ENCODE peak calls at places on chromosomes 7 and 10, in five cellular contexts. M is fibroblast of mammary gland, V is AG09309, C is fibroblast of the aortic adventitia, X is GM12865. P is an unnamed sample.

GRCh38 chr7:129561677-129562424 is 49.7 kb upstream of the NRF1 start:
- DNase-seq in V (no peak), C (no peak), X (no peak), M (no peak), P (no peak)

GRCh38 chr10:71553371-71553900 is 156.7 kb downstream of the CDH23 start:
- DNase-seq in C (no peak), X (no peak), M (no peak), V (no peak), P (no peak)

GRCh38 chr10:71752391-71753090 is 20.8 kb downstream of the VSIR start:
- DNase-seq in M (no peak), V (no peak), C (no peak), X (peak), P (no peak)

GRCh38 chr10:132836832-132837540 is 51.0 kb upstream of the NKX6-2 start:
- DNase-seq in V (no peak), X (no peak), C (peak), M (peak), P (peak)

GRCh38 chr10:77179015-77179695 is 458.5 kb downstream of the KCNMA1 start:
- DNase-seq in M (peak), V (peak), X (no peak), C (peak), P (no peak)

GRCh38 chr7:74094224-74095095 is 10.9 kb downstream of the LIMK1 start:
- DNase-seq in C (peak), M (peak), X (peak), V (peak), P (peak)

GRCh38 chr10:92760609-92761008 is 70.9 kb downstream of the HHEX start:
- DNase-seq in V (peak), M (peak), X (no peak), C (peak), P (no peak)

GRCh38 chr7:137592232-137592896 is 248.8 kb upstream of the PTN start:
- DNase-seq in C (peak), M (peak), V (peak), X (peak), P (peak)

GRCh38 chr10:15791816-15792524 is 68.3 kb downstream of the MINDY3 start:
- DNase-seq in V (no peak), X (no peak), C (peak), M (peak), P (no peak)
- TF ChIP-seq CTCF in V (no peak), X (no peak), C (no peak), M (no peak), P (no peak)

DNA sequence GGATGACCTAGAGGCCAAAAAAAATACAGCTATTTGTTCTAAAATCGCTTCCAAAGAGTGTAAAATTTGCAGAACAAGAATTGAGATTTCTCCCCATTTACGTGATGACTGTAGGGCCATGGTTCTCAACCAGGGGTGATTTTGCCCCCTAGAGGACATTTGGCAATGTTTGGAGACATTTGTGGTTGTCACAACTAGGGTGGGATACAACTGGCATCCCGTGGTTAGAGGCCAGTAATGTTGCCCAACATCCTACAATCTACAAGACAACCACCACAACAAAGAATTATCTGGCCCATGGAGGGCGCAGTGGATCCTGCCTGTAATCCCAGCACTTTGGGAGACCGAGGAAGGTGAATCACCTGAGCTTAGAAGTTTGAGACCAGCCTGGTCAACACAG is 22.8 kb upstream of the MALSU1 start:
- DNase-seq in X (peak), M (no peak), C (no peak), V (no peak), P (no peak)
- TF ChIP-seq CTCF in X (peak), M (peak), C (peak), V (no peak), P (peak)

GRCh38 chr7:105590793-105591192 is 9.5 kb upstream of the EFCAB10 start:
- DNase-seq in M (no peak), X (no peak), C (no peak), V (no peak), P (no peak)

GRCh38 chr7:105589221-105590077 is 8.2 kb upstream of the EFCAB10 start:
- DNase-seq in C (peak), V (peak), X (peak), M (peak), P (peak)

GRCh38 chr7:105591522-105591921 is 10.2 kb upstream of the EFCAB10 start:
- DNase-seq in C (no peak), M (no peak), V (no peak), X (no peak), P (no peak)

GRCh38 chr7:105596866-105597265 is 15.6 kb upstream of the EFCAB10 start:
- DNase-seq in M (no peak), V (no peak), X (no peak), C (no peak), P (no peak)

GRCh38 chr7:105594034-105594433 is 12.7 kb upstream of the EFCAB10 start:
- DNase-seq in M (no peak), C (peak), V (no peak), X (peak), P (no peak)
- TF ChIP-seq CTCF in M (peak), C (peak), V (no peak), X (no peak), P (no peak)

GRCh38 chr7:132251327-132251659 is 325.0 kb downstream of the PLXNA4 start:
- DNase-seq in X (no peak), M (no peak), C (no peak), V (no peak), P (no peak)

GRCh38 chr7:132250480-132251326 is 325.6 kb downstream of the PLXNA4 start:
- DNase-seq in V (no peak), M (no peak), X (no peak), C (no peak), P (no peak)

GRCh38 chr7:132249591-132249971 is 326.7 kb downstream of the PLXNA4 start:
- DNase-seq in V (no peak), C (peak), X (peak), M (no peak), P (no peak)

GRCh38 chr7:132247995-132248618 is 328.2 kb downstream of the PLXNA4 start:
- DNase-seq in M (no peak), C (no peak), X (no peak), V (no peak), P (no peak)

DNA sequence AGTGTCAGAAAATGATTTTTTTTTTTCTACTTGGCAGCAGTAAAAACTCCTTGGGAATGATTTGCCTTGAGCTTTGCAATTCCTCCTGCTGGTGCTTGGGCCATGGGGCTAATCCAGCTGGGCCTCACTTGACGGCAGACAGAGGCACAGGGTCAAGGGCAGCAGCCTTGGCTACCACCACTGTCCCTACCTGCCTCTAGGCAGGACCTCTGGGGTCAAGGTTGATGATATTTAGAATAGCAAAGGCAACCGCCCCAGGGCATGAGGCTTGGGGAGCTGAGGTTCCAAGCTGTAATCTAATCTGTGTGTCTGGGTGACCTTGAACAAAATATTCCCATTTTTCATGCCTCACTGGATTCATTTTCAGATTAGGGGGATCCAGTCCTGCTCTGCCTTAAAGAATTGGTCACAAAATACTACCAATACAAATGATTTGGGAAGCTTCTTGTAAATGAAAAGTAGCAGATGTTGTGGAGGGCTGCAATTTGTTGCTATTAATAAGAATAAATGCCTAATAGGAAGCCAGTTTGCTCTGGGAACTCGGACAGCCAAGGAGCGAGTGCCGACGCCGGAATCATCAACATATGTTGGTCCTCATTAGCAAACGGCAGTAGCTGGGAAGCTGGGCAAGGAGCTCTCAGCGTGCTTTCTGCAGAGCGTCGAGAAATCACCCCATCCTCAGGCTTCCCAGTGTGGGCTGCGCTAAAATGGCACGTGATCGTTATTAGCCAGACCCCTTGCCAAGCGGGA is 327.3 kb downstream of the PLXNA4 start:
- DNase-seq in M (no peak), C (no peak), X (no peak), V (no peak), P (no peak)
- TF ChIP-seq CTCF in M (no peak), C (no peak), X (no peak), V (no peak), P (no peak)

DNA sequence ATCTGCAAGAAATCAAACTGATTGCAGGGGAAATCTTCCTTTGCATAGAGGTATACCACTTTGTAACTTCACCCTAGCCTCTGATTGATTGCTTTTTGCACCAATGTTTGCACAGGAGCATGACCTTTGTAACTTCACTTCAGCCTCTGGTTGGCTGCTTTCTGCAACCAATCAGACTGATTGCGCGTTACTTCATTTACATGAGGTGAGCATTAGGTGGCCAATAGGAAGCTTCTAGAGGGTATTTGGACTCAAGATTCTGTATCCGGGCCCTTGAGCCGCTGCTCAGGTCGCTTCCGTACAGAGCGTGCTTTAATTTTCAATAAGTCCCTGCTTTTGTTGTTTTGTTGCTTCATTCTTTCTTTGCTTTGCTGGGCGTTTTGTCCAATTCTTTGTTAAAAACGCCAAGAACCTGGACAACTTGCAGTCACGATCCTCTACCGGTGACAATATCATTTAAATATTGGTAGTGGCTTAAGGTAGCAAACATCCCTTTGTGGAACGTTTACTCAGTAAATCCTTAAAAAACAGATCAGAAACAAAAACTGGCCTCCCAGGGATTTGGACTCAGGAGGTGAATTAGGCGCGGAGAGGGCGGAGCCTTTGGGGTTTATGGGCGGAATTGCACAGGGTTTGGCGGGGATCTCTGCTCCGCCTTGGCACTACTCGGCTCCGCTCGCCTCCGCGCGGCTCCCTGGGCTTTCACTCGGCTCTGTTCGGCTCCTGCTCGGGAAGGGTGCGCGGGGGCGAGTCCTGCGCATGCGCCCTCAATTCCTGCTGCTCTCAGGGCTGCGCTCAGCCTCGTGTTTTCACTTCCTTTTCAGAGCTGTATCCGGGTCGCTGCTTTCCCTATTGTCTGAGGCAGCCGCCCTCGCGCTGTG is at the start of gene PHF14:
- DNase-seq in X (peak), C (peak), M (peak), V (peak), P (peak)
- TF ChIP-seq CTCF in X (no peak), C (no peak), M (no peak), V (no peak), P (no peak)

GRCh38 chr10:62253704-62254103 is 14.9 kb downstream of the RTKN2 start:
- DNase-seq in V (no peak), M (no peak), X (no peak), C (no peak), P (no peak)
- TF ChIP-seq CTCF in V (no peak), M (no peak), X (no peak), C (no peak), P (no peak)

DNA sequence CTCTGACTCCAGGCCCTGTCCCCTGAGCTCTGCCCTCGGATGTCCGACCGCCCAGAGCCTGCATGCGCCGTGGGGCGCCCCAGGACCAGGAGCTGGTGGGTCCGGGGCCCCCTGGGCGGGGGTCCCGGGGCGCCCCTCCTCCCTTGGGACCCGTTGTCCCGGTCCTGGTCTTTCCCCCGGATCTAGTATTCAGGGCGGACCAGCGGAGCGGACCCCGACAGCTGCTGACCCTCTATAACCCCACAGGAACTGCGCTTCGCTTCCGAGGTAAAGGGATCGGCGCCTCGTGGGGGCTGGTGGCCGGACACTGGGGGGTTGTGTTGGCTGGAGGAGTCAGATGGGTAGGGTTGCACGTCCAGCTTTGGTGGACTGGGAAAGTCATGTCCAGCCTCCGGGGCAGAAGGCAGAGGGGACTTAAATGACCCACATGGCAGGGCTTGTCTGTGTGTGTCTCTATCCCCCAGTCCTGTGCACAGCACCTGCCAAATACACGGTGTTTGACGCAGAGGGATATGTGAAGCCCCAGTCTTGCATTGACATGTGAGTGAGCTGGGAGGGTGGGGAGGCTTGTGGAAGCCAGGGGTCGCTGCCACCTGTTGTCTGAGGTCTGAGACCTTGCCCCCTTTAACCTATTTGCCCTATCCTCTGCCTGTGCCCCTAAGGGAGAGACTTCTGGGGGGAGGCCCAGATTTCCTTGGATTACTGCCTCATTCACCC is 548 bp downstream of the MOSPD3 start:
- DNase-seq in X (no peak), V (no peak), M (no peak), C (no peak), P (no peak)
- TF ChIP-seq CTCF in X (no peak), V (no peak), M (peak), C (no peak), P (peak)

DNA sequence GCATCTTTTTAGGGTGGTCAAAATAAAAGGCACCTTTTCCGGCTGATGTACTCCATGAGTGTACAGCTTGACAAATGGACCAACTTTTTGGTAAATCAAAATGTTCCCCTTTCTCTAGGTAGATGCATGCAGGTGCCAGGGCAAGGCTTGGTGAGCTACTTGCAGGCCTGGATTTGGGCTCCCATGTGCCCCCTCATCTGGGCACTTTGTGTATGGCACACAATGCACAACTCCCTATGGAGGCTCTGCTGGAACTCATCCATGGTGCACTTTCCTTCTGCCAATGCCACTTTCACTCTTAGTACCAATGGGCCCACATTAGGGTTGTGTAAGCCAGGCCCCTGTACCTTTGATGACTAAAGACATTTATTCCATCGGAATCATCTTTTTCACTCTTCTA is 300.8 kb downstream of the SDHAF3 start:
- DNase-seq in M (no peak), V (no peak), C (no peak), X (peak), P (no peak)
- TF ChIP-seq CTCF in M (no peak), V (no peak), C (no peak), X (no peak), P (no peak)

GRCh38 chr10:30359373-30360206 is 10.5 kb upstream of the MTPAP start:
- DNase-seq in V (no peak), M (peak), X (peak), C (peak), P (peak)
- TF ChIP-seq CTCF in V (peak), M (peak), X (peak), C (peak), P (peak)

DNA sequence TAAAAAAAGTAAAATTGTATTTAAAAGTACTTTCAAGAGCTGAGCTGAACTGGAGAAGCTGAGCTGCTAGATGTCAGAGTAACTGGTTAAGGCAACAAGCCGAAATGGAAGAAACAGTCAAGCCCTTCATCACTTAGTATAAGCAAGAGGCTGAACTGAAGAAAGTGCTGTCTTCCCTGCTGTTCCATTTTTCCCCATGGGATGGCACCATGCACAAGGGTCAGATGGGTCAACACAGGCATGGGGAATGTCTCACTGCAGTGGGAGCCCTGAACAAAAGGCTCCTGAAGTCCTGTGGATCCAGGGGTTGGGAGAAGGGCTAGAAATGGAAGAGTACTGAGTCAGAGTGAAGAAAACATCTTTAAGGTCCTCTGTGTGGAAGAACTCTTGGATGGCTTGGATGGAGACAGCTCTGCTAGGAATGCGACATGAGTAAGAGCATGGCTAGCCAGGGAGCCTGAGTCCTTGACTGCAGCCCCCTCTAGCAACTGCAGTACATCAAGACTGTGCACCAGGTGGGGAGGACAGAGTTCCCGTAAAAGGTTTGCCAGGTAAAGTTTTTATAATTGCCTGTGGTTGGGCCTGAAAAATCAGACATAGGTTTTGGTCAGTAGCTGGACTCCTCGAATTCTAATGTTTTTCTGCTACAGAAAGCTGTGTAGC is 348.3 kb downstream of the GPR158 start:
- DNase-seq in C (peak), X (no peak), V (no peak), M (no peak), P (no peak)
- TF ChIP-seq CTCF in C (peak), X (peak), V (no peak), M (no peak), P (no peak)